ENCODE peak calls at places on chromosomes 12 and 14, in four cellular contexts. One of them, this sample, is unnamed.

GRCh38 chr12:6927379-6927991 is at the start of gene ATN1:
- DNase-seq in HEK293T: peak; percentile 54
- DNase-seq in iPS-NIHi11: peak; percentile 84
- DNase-seq in ureter: peak; percentile 90
- DNase-seq in this sample: peak; percentile 85

GRCh38 chr12:110289711-110290078 is 8.6 kb downstream of the ATP2A2 start:
- DNase-seq in iPS-NIHi11: no peak
- DNase-seq in ureter: no peak
- DNase-seq in HEK293T: no peak
- DNase-seq in this sample: no peak

GRCh38 chr12:104276192-104277131 is 27.1 kb upstream of the EID3 start:
- DNase-seq in iPS-NIHi11: no peak
- DNase-seq in ureter: no peak
- DNase-seq in HEK293T: no peak
- DNase-seq in this sample: no peak

GRCh38 chr12:24764712-24765111 is 184.2 kb downstream of the BCAT1 start:
- DNase-seq in iPS-NIHi11: no peak
- DNase-seq in HEK293T: no peak
- DNase-seq in ureter: no peak
- DNase-seq in this sample: no peak

GRCh38 chr12:42776396-42776795 is 186.8 kb upstream of the PRICKLE1 start:
- DNase-seq in iPS-NIHi11: no peak
- DNase-seq in ureter: no peak
- DNase-seq in HEK293T: no peak
- DNase-seq in this sample: peak; percentile 52

GRCh38 chr12:90211017-90211416 is 502.4 kb upstream of the ATP2B1 start:
- DNase-seq in iPS-NIHi11: no peak
- DNase-seq in ureter: no peak
- DNase-seq in HEK293T: no peak
- DNase-seq in this sample: no peak

GRCh38 chr12:111757361-111758119 is 9.2 kb upstream of the ALDH2 start:
- DNase-seq in ureter: no peak
- DNase-seq in HEK293T: no peak
- DNase-seq in iPS-NIHi11: no peak
- DNase-seq in this sample: no peak

GRCh38 chr12:45727994-45728624 is 1.4 kb upstream of the ARID2 start:
- DNase-seq in ureter: no peak
- DNase-seq in HEK293T: no peak
- DNase-seq in iPS-NIHi11: no peak
- DNase-seq in this sample: no peak

GRCh38 chr14:53900499-53900898 is 56.1 kb downstream of the BMP4 start:
- DNase-seq in iPS-NIHi11: no peak
- DNase-seq in ureter: peak; percentile 67
- DNase-seq in HEK293T: no peak
- DNase-seq in this sample: no peak

GRCh38 chr14:24259282-24260025 is 3.5 kb downstream of the TGM1 start:
- DNase-seq in ureter: peak; percentile 66
- DNase-seq in HEK293T: no peak
- DNase-seq in iPS-NIHi11: peak; percentile 42
- DNase-seq in this sample: no peak

This sample was measured in Caco-2.